ENCODE peak calls at places on chromosomes 16 and 17, in nine cellular contexts. One of them, this sample, is unnamed.

GRCh38 chr16:57131351-57131970 is 39.1 kb downstream of the CPNE2 start:
- DNase-seq in RCC 7860: no peak
- DNase-seq in NCI-H460: no peak
- DNase-seq in T-helper 2 cell: no peak
- DNase-seq in Calu3: no peak
- DNase-seq in neural crest cell: no peak
- DNase-seq in thyroid gland: no peak
- DNase-seq in OCI-LY7: no peak
- DNase-seq in activated gamma-delta T cell treated with Interleukin-2 at 50 U/mL for 16 hours: no peak
- DNase-seq in this sample: no peak

GRCh38 chr17:80424261-80424660 is 9.3 kb downstream of the ENDOV start:
- DNase-seq in activated gamma-delta T cell treated with Interleukin-2 at 50 U/mL for 16 hours: no peak
- DNase-seq in NCI-H460: no peak
- DNase-seq in Calu3: no peak
- DNase-seq in T-helper 2 cell: no peak
- DNase-seq in RCC 7860: no peak
- DNase-seq in OCI-LY7: no peak
- DNase-seq in neural crest cell: no peak
- DNase-seq in thyroid gland: no peak
- DNase-seq in this sample: no peak

GRCh38 chr17:7336240-7337175 is at the start of gene ACAP1:
- DNase-seq in NCI-H460: no peak
- DNase-seq in T-helper 2 cell: peak
- DNase-seq in neural crest cell: no peak
- DNase-seq in thyroid gland: peak
- DNase-seq in OCI-LY7: peak
- DNase-seq in Calu3: no peak
- DNase-seq in activated gamma-delta T cell treated with Interleukin-2 at 50 U/mL for 16 hours: peak
- DNase-seq in RCC 7860: no peak
- DNase-seq in this sample: no peak

GRCh38 chr17:1686086-1686485 is 1.4 kb upstream of the PRPF8 start:
- DNase-seq in NCI-H460: no peak
- DNase-seq in RCC 7860: no peak
- DNase-seq in activated gamma-delta T cell treated with Interleukin-2 at 50 U/mL for 16 hours: no peak
- DNase-seq in OCI-LY7: no peak
- DNase-seq in Calu3: peak
- DNase-seq in thyroid gland: no peak
- DNase-seq in neural crest cell: no peak
- DNase-seq in T-helper 2 cell: no peak
- DNase-seq in this sample: no peak

GRCh38 chr16:87202346-87202745 is 114.8 kb downstream of the C16orf95 start:
- DNase-seq in T-helper 2 cell: no peak
- DNase-seq in OCI-LY7: no peak
- DNase-seq in thyroid gland: no peak
- DNase-seq in activated gamma-delta T cell treated with Interleukin-2 at 50 U/mL for 16 hours: no peak
- DNase-seq in Calu3: no peak
- DNase-seq in neural crest cell: no peak
- DNase-seq in RCC 7860: no peak
- DNase-seq in NCI-H460: no peak
- DNase-seq in this sample: no peak

GRCh38 chr16:76639685-76640289 is 362.6 kb downstream of the CNTNAP4 start:
- DNase-seq in Calu3: peak
- DNase-seq in thyroid gland: no peak
- DNase-seq in RCC 7860: no peak
- DNase-seq in OCI-LY7: peak
- DNase-seq in T-helper 2 cell: no peak
- DNase-seq in activated gamma-delta T cell treated with Interleukin-2 at 50 U/mL for 16 hours: no peak
- DNase-seq in NCI-H460: peak
- DNase-seq in neural crest cell: peak
- DNase-seq in this sample: no peak

GRCh38 chr17:20022701-20023100 is 13.5 kb downstream of the SPECC1 start:
- DNase-seq in neural crest cell: no peak
- DNase-seq in Calu3: no peak
- DNase-seq in OCI-LY7: no peak
- DNase-seq in activated gamma-delta T cell treated with Interleukin-2 at 50 U/mL for 16 hours: no peak
- DNase-seq in RCC 7860: no peak
- DNase-seq in NCI-H460: no peak
- DNase-seq in thyroid gland: no peak
- DNase-seq in T-helper 2 cell: no peak
- DNase-seq in this sample: no peak

GRCh38 chr17:59223813-59224212 is 3.5 kb downstream of the GDPD1 start:
- DNase-seq in NCI-H460: no peak
- DNase-seq in RCC 7860: no peak
- DNase-seq in T-helper 2 cell: no peak
- DNase-seq in Calu3: no peak
- DNase-seq in thyroid gland: no peak
- DNase-seq in neural crest cell: no peak
- DNase-seq in activated gamma-delta T cell treated with Interleukin-2 at 50 U/mL for 16 hours: no peak
- DNase-seq in OCI-LY7: no peak
- DNase-seq in this sample: no peak

GRCh38 chr16:65061935-65062334 is 59.9 kb downstream of the CDH11 start:
- DNase-seq in neural crest cell: no peak
- DNase-seq in activated gamma-delta T cell treated with Interleukin-2 at 50 U/mL for 16 hours: no peak
- DNase-seq in RCC 7860: no peak
- DNase-seq in OCI-LY7: no peak
- DNase-seq in T-helper 2 cell: no peak
- DNase-seq in NCI-H460: no peak
- DNase-seq in Calu3: no peak
- DNase-seq in thyroid gland: no peak
- DNase-seq in this sample: no peak

GRCh38 chr17:57257213-57257873 is 1.0 kb downstream of the MSI2 start:
- DNase-seq in thyroid gland: peak
- DNase-seq in T-helper 2 cell: no peak
- DNase-seq in OCI-LY7: peak
- DNase-seq in RCC 7860: no peak
- DNase-seq in activated gamma-delta T cell treated with Interleukin-2 at 50 U/mL for 16 hours: peak
- DNase-seq in neural crest cell: no peak
- DNase-seq in NCI-H460: no peak
- DNase-seq in Calu3: no peak
- DNase-seq in this sample: no peak

GRCh38 chr16:17836868-17837602 is 366.3 kb upstream of the XYLT1 start:
- DNase-seq in OCI-LY7: no peak
- DNase-seq in Calu3: no peak
- DNase-seq in neural crest cell: no peak
- DNase-seq in T-helper 2 cell: no peak
- DNase-seq in activated gamma-delta T cell treated with Interleukin-2 at 50 U/mL for 16 hours: no peak
- DNase-seq in NCI-H460: peak
- DNase-seq in RCC 7860: peak
- DNase-seq in thyroid gland: no peak
- DNase-seq in this sample: no peak

GRCh38 chr17:10516065-10516464 is 2.3 kb downstream of the MYH1 start:
- DNase-seq in thyroid gland: no peak
- DNase-seq in NCI-H460: no peak
- DNase-seq in RCC 7860: no peak
- DNase-seq in activated gamma-delta T cell treated with Interleukin-2 at 50 U/mL for 16 hours: no peak
- DNase-seq in Calu3: no peak
- DNase-seq in neural crest cell: no peak
- DNase-seq in T-helper 2 cell: no peak
- DNase-seq in OCI-LY7: no peak
- DNase-seq in this sample: no peak